ENCODE peak calls at places on chromosomes 13 and 19, in seven cellular contexts. One of them, this sample, is unnamed.

GRCh38 chr13:43573787-43574562 is 212.8 kb downstream of the ENOX1 start:
- DNase-seq in anterior cingulate cortex: no peak
- DNase-seq in H1: no peak
- DNase-seq in lung: no peak
- DNase-seq in cardiac fibroblast: peak
- DNase-seq in NCI-H2081 treated with DMSO at 0.1 percent for 48 hours: no peak
- DNase-seq in HFF-Myc: no peak
- DNase-seq in this sample: no peak

GRCh38 chr13:109297628-109298027 is 488.8 kb downstream of the IRS2 start:
- DNase-seq in anterior cingulate cortex: no peak
- DNase-seq in H1: no peak
- DNase-seq in lung: no peak
- DNase-seq in cardiac fibroblast: peak
- DNase-seq in NCI-H2081 treated with DMSO at 0.1 percent for 48 hours: no peak
- DNase-seq in HFF-Myc: peak
- DNase-seq in this sample: peak

GRCh38 chr13:40519637-40520036 is 146.8 kb downstream of the FOXO1 start:
- DNase-seq in anterior cingulate cortex: no peak
- DNase-seq in H1: no peak
- DNase-seq in lung: no peak
- DNase-seq in cardiac fibroblast: no peak
- DNase-seq in NCI-H2081 treated with DMSO at 0.1 percent for 48 hours: no peak
- DNase-seq in HFF-Myc: no peak
- DNase-seq in this sample: no peak

GRCh38 chr19:54209748-54210494 is 9.3 kb downstream of the RPS9 start:
- DNase-seq in anterior cingulate cortex: peak
- DNase-seq in H1: no peak
- DNase-seq in lung: peak
- DNase-seq in cardiac fibroblast: peak
- DNase-seq in NCI-H2081 treated with DMSO at 0.1 percent for 48 hours: peak
- DNase-seq in HFF-Myc: peak
- DNase-seq in this sample: peak

GRCh38 chr13:82606008-82606407 is 1276.3 kb downstream of the SLITRK1 start:
- DNase-seq in anterior cingulate cortex: no peak
- DNase-seq in H1: no peak
- DNase-seq in lung: no peak
- DNase-seq in cardiac fibroblast: no peak
- DNase-seq in NCI-H2081 treated with DMSO at 0.1 percent for 48 hours: no peak
- DNase-seq in HFF-Myc: no peak
- DNase-seq in this sample: no peak

GRCh38 chr13:49098771-49099512 is 121.2 kb upstream of the MLNR start:
- DNase-seq in anterior cingulate cortex: peak
- DNase-seq in H1: no peak
- DNase-seq in lung: no peak
- DNase-seq in cardiac fibroblast: peak
- DNase-seq in NCI-H2081 treated with DMSO at 0.1 percent for 48 hours: no peak
- DNase-seq in HFF-Myc: no peak
- DNase-seq in this sample: peak

GRCh38 chr19:1783874-1784273 is 28.2 kb downstream of the ATP8B3 start:
- DNase-seq in anterior cingulate cortex: no peak
- DNase-seq in H1: no peak
- DNase-seq in lung: no peak
- DNase-seq in cardiac fibroblast: no peak
- DNase-seq in NCI-H2081 treated with DMSO at 0.1 percent for 48 hours: no peak
- DNase-seq in HFF-Myc: no peak
- DNase-seq in this sample: no peak

GRCh38 chr19:38726284-38726673 is 18.0 kb downstream of the CAPN12 start:
- DNase-seq in anterior cingulate cortex: no peak
- DNase-seq in H1: no peak
- DNase-seq in lung: no peak
- DNase-seq in cardiac fibroblast: no peak
- DNase-seq in NCI-H2081 treated with DMSO at 0.1 percent for 48 hours: no peak
- DNase-seq in HFF-Myc: no peak
- DNase-seq in this sample: no peak

GRCh38 chr13:113002891-113003290 is 33.9 kb downstream of the MCF2L start:
- DNase-seq in anterior cingulate cortex: no peak
- DNase-seq in H1: no peak
- DNase-seq in lung: no peak
- DNase-seq in cardiac fibroblast: no peak
- DNase-seq in NCI-H2081 treated with DMSO at 0.1 percent for 48 hours: no peak
- DNase-seq in HFF-Myc: no peak
- DNase-seq in this sample: no peak

GRCh38 chr13:40983269-40983668 is 35.8 kb downstream of the ELF1 start:
- DNase-seq in anterior cingulate cortex: no peak
- DNase-seq in H1: no peak
- DNase-seq in lung: no peak
- DNase-seq in cardiac fibroblast: peak
- DNase-seq in NCI-H2081 treated with DMSO at 0.1 percent for 48 hours: no peak
- DNase-seq in HFF-Myc: no peak
- DNase-seq in this sample: no peak

GRCh38 chr19:48962029-48962848 is 2.9 kb upstream of the FTL start:
- DNase-seq in anterior cingulate cortex: no peak
- DNase-seq in H1: no peak
- DNase-seq in lung: peak
- DNase-seq in cardiac fibroblast: peak
- DNase-seq in NCI-H2081 treated with DMSO at 0.1 percent for 48 hours: no peak
- DNase-seq in HFF-Myc: no peak
- DNase-seq in this sample: peak

This sample was measured in renal cortical epithelial cell.